ENCODE peak calls at places on chromosomes 5 and 9, in four cellular contexts. One of them, this sample, is unnamed.

GRCh38 chr5:57004800-57005199 is 52.9 kb upstream of the MIER3 start:
- DNase-seq in transverse colon: no peak
- DNase-seq in GM23338: no peak
- DNase-seq in HepG2: peak; percentile 59
- DNase-seq in this sample: no peak

GRCh38 chr9:131807131-131807990 is 67.5 kb upstream of the RAPGEF1 start:
- DNase-seq in HepG2: no peak
- DNase-seq in transverse colon: no peak
- DNase-seq in GM23338: peak; percentile 88
- DNase-seq in this sample: no peak

GRCh38 chr5:156327306-156327705 is 342 bp downstream of the SGCD start:
- DNase-seq in transverse colon: no peak
- DNase-seq in GM23338: no peak
- DNase-seq in HepG2: no peak
- DNase-seq in this sample: no peak

GRCh38 chr5:145801195-145801594 is 33.9 kb downstream of the PRELID2 start:
- DNase-seq in GM23338: no peak
- DNase-seq in transverse colon: no peak
- DNase-seq in HepG2: no peak
- DNase-seq in this sample: no peak

GRCh38 chr5:124662261-124662781 is 84.1 kb downstream of the ZNF608 start:
- DNase-seq in HepG2: no peak
- DNase-seq in transverse colon: peak; percentile 47
- DNase-seq in GM23338: peak; percentile 45
- DNase-seq in this sample: no peak

GRCh38 chr9:88791105-88791805 is 200.0 kb upstream of the S1PR3 start:
- DNase-seq in transverse colon: no peak
- DNase-seq in HepG2: no peak
- DNase-seq in GM23338: no peak
- DNase-seq in this sample: peak; percentile 92

GRCh38 chr9:68808481-68808880 is 103.4 kb downstream of the PIP5K1B start:
- DNase-seq in HepG2: no peak
- DNase-seq in GM23338: no peak
- DNase-seq in transverse colon: no peak
- DNase-seq in this sample: no peak

GRCh38 chr9:8860925-8861324 is 1061.3 kb upstream of the DMAC1 start:
- DNase-seq in GM23338: no peak
- DNase-seq in transverse colon: no peak
- DNase-seq in HepG2: no peak
- DNase-seq in this sample: no peak

GRCh38 chr9:121350993-121351561 is 19.0 kb downstream of the STOM start:
- DNase-seq in transverse colon: peak; percentile 68
- DNase-seq in HepG2: no peak
- DNase-seq in GM23338: no peak
- DNase-seq in this sample: no peak

GRCh38 chr5:149333711-149334443 is 11.4 kb upstream of the GRPEL2 start:
- DNase-seq in HepG2: no peak
- DNase-seq in transverse colon: no peak
- DNase-seq in GM23338: no peak
- DNase-seq in this sample: no peak

GRCh38 chr5:16410338-16410737 is 55.3 kb downstream of the ZNF622 start:
- DNase-seq in HepG2: no peak
- DNase-seq in transverse colon: peak; percentile 27
- DNase-seq in GM23338: no peak
- DNase-seq in this sample: no peak

GRCh38 chr9:70000481-70000880 is 43.2 kb upstream of the MAMDC2 start:
- DNase-seq in transverse colon: no peak
- DNase-seq in GM23338: no peak
- DNase-seq in HepG2: no peak
- DNase-seq in this sample: no peak

GRCh38 chr5:146825033-146825432 is 53.5 kb downstream of the PPP2R2B start:
- DNase-seq in HepG2: peak; percentile 6
- DNase-seq in transverse colon: no peak
- DNase-seq in GM23338: peak; percentile 79
- DNase-seq in this sample: no peak

GRCh38 chr9:125997510-125997823 is 250.3 kb downstream of the PBX3 start:
- DNase-seq in transverse colon: no peak
- DNase-seq in HepG2: no peak
- DNase-seq in GM23338: no peak
- DNase-seq in this sample: no peak

GRCh38 chr9:91682806-91683205 is 259.2 kb upstream of the NFIL3 start:
- DNase-seq in HepG2: no peak
- DNase-seq in GM23338: no peak
- DNase-seq in transverse colon: no peak
- DNase-seq in this sample: peak; percentile 88

GRCh38 chr5:72178910-72179815 is 71.9 kb downstream of the MAP1B start:
- DNase-seq in GM23338: peak; percentile 52
- DNase-seq in HepG2: no peak
- DNase-seq in transverse colon: peak; percentile 26
- DNase-seq in this sample: no peak

GRCh38 chr5:138626333-138626944 is 51.2 kb upstream of the HSPA9 start:
- DNase-seq in transverse colon: no peak
- DNase-seq in GM23338: no peak
- DNase-seq in HepG2: no peak
- DNase-seq in this sample: no peak

GRCh38 chr9:90916147-90916734 is 114.6 kb downstream of the SYK start:
- DNase-seq in HepG2: no peak
- DNase-seq in GM23338: no peak
- DNase-seq in transverse colon: no peak
- DNase-seq in this sample: no peak

GRCh38 chr9:91536211-91536691 is 112.6 kb upstream of the NFIL3 start:
- DNase-seq in HepG2: peak; percentile 41
- DNase-seq in transverse colon: peak; percentile 72
- DNase-seq in GM23338: no peak
- DNase-seq in this sample: peak; percentile 91

GRCh38 chr5:142248853-142249462 is 75.9 kb downstream of the SPRY4 start:
- DNase-seq in transverse colon: peak; percentile 59
- DNase-seq in HepG2: no peak
- DNase-seq in GM23338: peak; percentile 16
- DNase-seq in this sample: no peak

GRCh38 chr5:154966081-154966841 is 25.4 kb downstream of the MRPL22 start:
- DNase-seq in transverse colon: no peak
- DNase-seq in HepG2: no peak
- DNase-seq in GM23338: no peak
- DNase-seq in this sample: no peak
- TF ChIP-seq POLR2AphosphoS5 in transverse colon: no peak
- TF ChIP-seq POLR2AphosphoS5 in HepG2: no peak
- TF ChIP-seq POLR2AphosphoS5 in GM23338: no peak
- TF ChIP-seq POLR2AphosphoS5 in this sample: no peak

GRCh38 chr5:44048268-44048984 is 340.8 kb downstream of the FGF10 start:
- DNase-seq in GM23338: no peak
- DNase-seq in HepG2: no peak
- DNase-seq in transverse colon: no peak
- DNase-seq in this sample: no peak

GRCh38 chr5:44051591-44051990 is 337.6 kb downstream of the FGF10 start:
- DNase-seq in transverse colon: no peak
- DNase-seq in GM23338: no peak
- DNase-seq in HepG2: no peak
- DNase-seq in this sample: no peak

GRCh38 chr5:44046581-44047327 is 342.5 kb downstream of the FGF10 start:
- DNase-seq in HepG2: no peak
- DNase-seq in transverse colon: no peak
- DNase-seq in GM23338: peak; percentile 8
- DNase-seq in this sample: no peak
- TF ChIP-seq CTCF in HepG2: no peak
- TF ChIP-seq CTCF in transverse colon: no peak
- TF ChIP-seq CTCF in GM23338: no peak
- TF ChIP-seq CTCF in this sample: no peak

DNA sequence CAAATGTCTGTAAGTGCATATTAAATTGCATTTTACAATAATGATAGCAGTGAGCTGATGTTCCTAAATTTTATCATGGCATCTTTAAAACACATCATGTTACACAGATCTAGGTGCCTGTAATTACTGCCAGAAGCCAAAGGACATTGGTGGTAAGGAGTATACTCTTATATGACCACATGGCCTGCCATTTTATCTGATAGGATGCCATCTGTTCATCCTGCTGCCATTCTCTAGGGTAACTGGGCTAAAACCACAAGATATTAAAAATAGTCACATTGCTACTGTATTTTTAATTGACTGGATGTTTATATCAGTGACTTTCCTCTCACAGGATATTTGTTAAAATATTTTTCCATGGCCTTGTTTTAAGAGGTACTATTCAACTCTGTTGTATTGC is 53.1 kb downstream of the HCN1 start:
- DNase-seq in HepG2: no peak
- DNase-seq in GM23338: no peak
- DNase-seq in transverse colon: no peak
- DNase-seq in this sample: no peak
- TF ChIP-seq POLR2AphosphoS5 in HepG2: no peak
- TF ChIP-seq POLR2AphosphoS5 in GM23338: no peak
- TF ChIP-seq POLR2AphosphoS5 in transverse colon: no peak
- TF ChIP-seq POLR2AphosphoS5 in this sample: no peak

GRCh38 chr5:62340392-62340791 is 34.4 kb downstream of the KIF2A start:
- DNase-seq in GM23338: peak; percentile 66
- DNase-seq in HepG2: peak; percentile 39
- DNase-seq in transverse colon: no peak
- DNase-seq in this sample: no peak
- TF ChIP-seq CTCF in GM23338: peak; percentile 60
- TF ChIP-seq CTCF in HepG2: peak; percentile 23
- TF ChIP-seq CTCF in transverse colon: peak; percentile 22
- TF ChIP-seq CTCF in this sample: no peak

GRCh38 chr5:135439426-135440205 is 7.5 kb downstream of the DCANP1 start:
- DNase-seq in GM23338: no peak
- DNase-seq in transverse colon: no peak
- DNase-seq in HepG2: no peak
- DNase-seq in this sample: peak; percentile 75
- TF ChIP-seq POLR2AphosphoS5 in GM23338: no peak
- TF ChIP-seq POLR2AphosphoS5 in transverse colon: no peak
- TF ChIP-seq POLR2AphosphoS5 in HepG2: no peak
- TF ChIP-seq POLR2AphosphoS5 in this sample: no peak

GRCh38 chr5:61330879-61331406 is 1.1 kb upstream of the ZSWIM6 start:
- DNase-seq in GM23338: peak; percentile 56
- DNase-seq in HepG2: peak; percentile 31
- DNase-seq in transverse colon: peak; percentile 85
- DNase-seq in this sample: peak; percentile 93
- TF ChIP-seq CTCF in GM23338: no peak
- TF ChIP-seq CTCF in HepG2: peak; percentile 32
- TF ChIP-seq CTCF in transverse colon: peak; percentile 51
- TF ChIP-seq CTCF in this sample: peak; percentile 61

This sample was measured in esophagus muscularis mucosa.